ENCODE peak calls at places on chromosomes 5 and 9, in four cellular contexts. X is spleen, T is HepG2, V is cardiac fibroblast. I is an unnamed sample.

GRCh38 chr5:157390179-157390923 is 69.7 kb upstream of the NIPAL4 start:
- DNase-seq in X (no peak), T (peak), V (peak), I (peak)

GRCh38 chr5:127373858-127374491 is 83.4 kb downstream of the MEGF10 start:
- DNase-seq in X (no peak), T (no peak), V (no peak), I (no peak)

GRCh38 chr5:167643616-167644015 is 647.8 kb upstream of the WWC1 start:
- DNase-seq in X (no peak), T (no peak), V (peak), I (peak)

GRCh38 chr5:144333336-144333920 is 162.8 kb downstream of the KCTD16 start:
- DNase-seq in X (no peak), T (no peak), V (no peak), I (no peak)

GRCh38 chr5:56094579-56095361 is 100.0 kb upstream of the IL6ST start:
- DNase-seq in X (no peak), T (no peak), V (no peak), I (no peak)

GRCh38 chr5:120655828-120656435 is 191.8 kb downstream of the PRR16 start:
- DNase-seq in X (no peak), T (peak), V (peak), I (peak)

GRCh38 chr9:98540476-98540875 is 168.3 kb downstream of the GABBR2 start:
- DNase-seq in X (no peak), T (no peak), V (no peak), I (no peak)

GRCh38 chr9:438961-439768 is 224.5 kb downstream of the DOCK8 start:
- DNase-seq in X (peak), T (no peak), V (peak), I (peak)

GRCh38 chr5:174431504-174431903 is 292.9 kb upstream of the MSX2 start:
- DNase-seq in X (no peak), T (no peak), V (no peak), I (no peak)

GRCh38 chr9:34578241-34579096 is 11.1 kb downstream of the CNTFR start:
- DNase-seq in X (no peak), T (no peak), V (peak), I (peak)

GRCh38 chr5:139457241-139457640 is 5.3 kb downstream of the ECSCR start:
- DNase-seq in X (peak), T (no peak), V (no peak), I (no peak)

GRCh38 chr9:32378993-32379729 is 5.3 kb upstream of the ACO1 start:
- DNase-seq in X (no peak), T (peak), V (peak), I (peak)

GRCh38 chr5:79702606-79703380 is 13.2 kb downstream of the CMYA5 start:
- DNase-seq in X (no peak), T (peak), V (peak), I (peak)

GRCh38 chr5:1891391-1891790 is 8.7 kb upstream of the IRX4 start:
- DNase-seq in X (peak), T (no peak), V (no peak), I (no peak)

GRCh38 chr9:36873247-36873875 is 160.7 kb downstream of the PAX5 start:
- DNase-seq in X (peak), T (peak), V (peak), I (peak)

GRCh38 chr9:85332487-85332886 is 409.3 kb downstream of the AGTPBP1 start:
- DNase-seq in X (no peak), T (peak), V (no peak), I (no peak)

GRCh38 chr5:61949054-61949679 is 356.8 kb upstream of the KIF2A start:
- DNase-seq in X (no peak), T (no peak), V (no peak), I (no peak)

GRCh38 chr5:158958048-158958994 is 141.4 kb downstream of the EBF1 start:
- DNase-seq in X (no peak), T (no peak), V (no peak), I (peak)

GRCh38 chr5:17232405-17232804 is 15.0 kb downstream of the BASP1 start:
- DNase-seq in X (no peak), T (no peak), V (no peak), I (no peak)

GRCh38 chr5:213803-214395 is 4.1 kb downstream of the CCDC127 start:
- DNase-seq in X (no peak), T (no peak), V (no peak), I (no peak)

GRCh38 chr9:15293727-15294405 is 13.2 kb downstream of the TTC39B start:
- DNase-seq in X (no peak), T (no peak), V (peak), I (peak)

GRCh38 chr9:134485653-134486052 is 155.9 kb upstream of the COL5A1 start:
- DNase-seq in X (peak), T (no peak), V (no peak), I (no peak)

GRCh38 chr5:9498541-9499497 is 47.1 kb downstream of the SEMA5A start:
- DNase-seq in X (no peak), T (peak), V (peak), I (peak)

GRCh38 chr5:160970605-160971191 is 118.7 kb upstream of the ATP10B start:
- DNase-seq in X (no peak), T (no peak), V (no peak), I (peak)

GRCh38 chr9:78605029-78605930 is 308.4 kb downstream of the PSAT1 start:
- DNase-seq in X (no peak), T (no peak), V (peak), I (no peak)

GRCh38 chr5:157476699-157477408 is 16.8 kb downstream of the NIPAL4 start:
- DNase-seq in X (no peak), T (peak), V (peak), I (peak)

GRCh38 chr9:137878146-137878941 is 762 bp downstream of the CACNA1B start:
- DNase-seq in X (no peak), T (no peak), V (peak), I (peak)

GRCh38 chr9:36407122-36407723 is 7.2 kb upstream of the RNF38 start:
- DNase-seq in X (no peak), T (peak), V (peak), I (peak)

GRCh38 chr5:38433160-38433861 is 123.1 kb downstream of the LIFR start:
- DNase-seq in X (no peak), T (no peak), V (peak), I (peak)

GRCh38 chr9:120294003-120294402 is 286.0 kb downstream of the CDK5RAP2 start:
- DNase-seq in X (no peak), T (no peak), V (no peak), I (no peak)

GRCh38 chr5:139141410-139141809 is 56.8 kb downstream of the SIL1 start:
- DNase-seq in X (no peak), T (no peak), V (peak), I (peak)

GRCh38 chr5:100771181-100771580 is 131.9 kb downstream of the ST8SIA4 start:
- DNase-seq in X (no peak), T (no peak), V (no peak), I (no peak)

GRCh38 chr5:55234171-55234700 is 828 bp upstream of the CCNO start:
- DNase-seq in X (no peak), T (no peak), V (no peak), I (peak)

GRCh38 chr9:27278374-27278773 is 18.6 kb downstream of the EQTN start:
- DNase-seq in X (no peak), T (no peak), V (peak), I (peak)

GRCh38 chr5:131323378-131323777 is 59.5 kb downstream of the CDC42SE2 start:
- DNase-seq in X (no peak), T (no peak), V (no peak), I (no peak)

GRCh38 chr9:71361357-71361756 is 239.9 kb upstream of the TRPM3 start:
- DNase-seq in X (no peak), T (no peak), V (no peak), I (no peak)

GRCh38 chr9:71353723-71354122 is 232.3 kb upstream of the TRPM3 start:
- DNase-seq in X (no peak), T (no peak), V (no peak), I (peak)

GRCh38 chr9:71357346-71357745 is 235.9 kb upstream of the TRPM3 start:
- DNase-seq in X (no peak), T (no peak), V (no peak), I (no peak)

GRCh38 chr9:71352837-71353236 is 231.4 kb upstream of the TRPM3 start:
- DNase-seq in X (no peak), T (no peak), V (no peak), I (no peak)

GRCh38 chr9:71355884-71356283 is 234.5 kb upstream of the TRPM3 start:
- DNase-seq in X (no peak), T (peak), V (no peak), I (no peak)
- TF ChIP-seq CTCF in X (no peak), T (no peak), V (no peak), I (no peak)

GRCh38 chr9:112299514-112299913 is 33.9 kb downstream of the PTBP3 start:
- DNase-seq in X (no peak), T (peak), V (peak), I (peak)
- H3K4me3 ChIP-seq in X (no peak), T (no peak), V (no peak), I (no peak)

DNA sequence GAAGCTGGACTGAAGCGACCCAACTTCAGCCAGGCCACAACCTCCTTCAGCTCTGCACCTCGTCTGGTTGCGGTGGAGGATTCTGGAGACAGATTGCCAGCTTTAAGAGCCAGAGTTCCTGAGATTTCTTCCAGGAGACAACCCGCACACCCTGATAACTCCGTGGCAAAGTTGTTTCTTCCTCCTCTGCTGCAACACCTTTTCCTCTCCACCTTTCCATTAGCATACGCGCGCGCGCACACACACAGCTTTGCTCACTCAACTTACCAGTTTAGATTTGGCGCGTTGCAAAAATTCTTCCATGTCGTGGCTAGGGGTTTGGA is 292 bp downstream of the PRUNE2 start:
- DNase-seq in X (no peak), T (no peak), V (no peak), I (peak)
- TF ChIP-seq CTCF in X (no peak), T (no peak), V (no peak), I (no peak)

DNA sequence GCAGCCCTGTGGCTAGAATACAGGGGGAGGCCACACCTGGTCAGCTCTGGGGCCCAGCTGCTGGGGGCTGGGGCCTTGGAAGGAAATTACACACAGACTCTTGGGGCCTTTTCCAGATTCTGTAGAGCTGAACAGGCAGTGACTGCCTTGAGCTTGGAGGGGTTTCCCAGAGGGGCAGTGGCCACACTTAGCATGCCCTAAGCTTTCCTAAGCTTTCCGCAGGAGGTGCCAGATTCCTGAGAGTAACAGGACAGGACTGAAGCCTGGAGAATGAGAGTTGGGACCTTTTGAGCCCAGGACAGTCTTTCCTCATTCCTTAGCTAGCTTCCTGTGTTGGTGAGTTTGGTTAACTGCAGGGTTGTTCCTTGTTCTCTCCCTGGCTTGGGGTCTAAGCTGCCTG is 1.4 kb downstream of the TBC1D13 start:
- DNase-seq in X (no peak), T (no peak), V (no peak), I (no peak)
- H3K4me3 ChIP-seq in X (no peak), T (peak), V (peak), I (peak)

GRCh38 chr9:19408693-19409405 is at the start of gene ACER2:
- DNase-seq in X (peak), T (peak), V (peak), I (peak)
- TF ChIP-seq CTCF in X (no peak), T (peak), V (no peak), I (no peak)

GRCh38 chr5:125673359-125673950 is 749.8 kb upstream of the GRAMD2B start:
- DNase-seq in X (no peak), T (no peak), V (no peak), I (no peak)
- H3K4me3 ChIP-seq in X (no peak), T (no peak), V (no peak), I (no peak)

GRCh38 chr5:30405821-30406220 is 787.7 kb upstream of the CDH6 start:
- DNase-seq in X (no peak), T (no peak), V (no peak), I (no peak)

GRCh38 chr5:30398427-30398826 is 795.1 kb upstream of the CDH6 start:
- DNase-seq in X (no peak), T (no peak), V (no peak), I (no peak)

DNA sequence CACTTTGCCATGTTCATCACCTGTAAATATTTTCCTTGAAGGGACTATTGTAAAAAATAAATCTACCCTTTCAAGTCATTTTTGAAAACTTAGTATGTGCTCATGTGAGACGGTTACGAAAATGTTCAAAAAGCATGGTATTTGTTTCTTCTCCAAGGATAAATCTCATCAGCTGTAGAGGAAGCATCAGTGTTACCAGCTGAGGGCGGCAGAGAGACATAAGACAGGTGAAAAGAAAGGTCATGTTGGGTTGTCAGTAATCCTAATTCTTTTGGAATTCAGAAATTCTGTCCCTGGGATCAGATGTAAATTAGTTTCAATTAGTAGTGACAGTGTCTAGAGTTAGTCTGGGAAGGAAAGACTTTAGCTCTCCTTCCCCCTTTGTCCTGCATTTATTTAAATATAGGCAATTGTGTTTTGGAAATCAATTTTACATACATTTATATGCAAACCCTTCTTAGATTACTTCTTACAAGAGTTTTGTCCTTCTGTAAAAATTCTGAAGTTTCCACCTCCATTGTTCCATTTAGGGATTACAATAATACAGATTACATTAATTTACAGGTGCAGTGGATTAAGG is 791.9 kb upstream of the CDH6 start:
- DNase-seq in X (no peak), T (peak), V (peak), I (peak)
- TF ChIP-seq CTCF in X (no peak), T (peak), V (peak), I (no peak)

GRCh38 chr9:107049046-107049824 is 186.3 kb downstream of the ZNF462 start:
- DNase-seq in X (no peak), T (no peak), V (no peak), I (no peak)

GRCh38 chr9:107054146-107054545 is 191.2 kb downstream of the ZNF462 start:
- DNase-seq in X (no peak), T (no peak), V (no peak), I (peak)

GRCh38 chr9:107049825-107050184 is 186.8 kb downstream of the ZNF462 start:
- DNase-seq in X (no peak), T (no peak), V (no peak), I (no peak)

GRCh38 chr9:107046692-107047091 is 183.7 kb downstream of the ZNF462 start:
- DNase-seq in X (no peak), T (no peak), V (no peak), I (no peak)

GRCh38 chr9:107051392-107051791 is 188.4 kb downstream of the ZNF462 start:
- DNase-seq in X (no peak), T (no peak), V (no peak), I (no peak)
- H3K4me3 ChIP-seq in X (no peak), T (no peak), V (no peak), I (no peak)

GRCh38 chr9:133188006-133188842 is 20.8 kb downstream of the OBP2B start:
- DNase-seq in X (peak), T (peak), V (peak), I (no peak)
- TF ChIP-seq CTCF in X (no peak), T (peak), V (peak), I (peak)

GRCh38 chr5:170747851-170748250 is 35.7 kb upstream of the GABRP start:
- DNase-seq in X (no peak), T (peak), V (peak), I (peak)
- H3K4me3 ChIP-seq in X (no peak), T (no peak), V (no peak), I (no peak)